ENCODE peak calls at places on chromosomes 16 and 17, in four cellular contexts. G is WTC11, S is ascending aorta, C is mammary epithelial cell. U is an unnamed sample.

GRCh38 chr16:6377956-6378355 is 954.7 kb upstream of the RBFOX1 start:
- DNase-seq in G (no peak), S (no peak), C (no peak), U (no peak)

GRCh38 chr17:72976971-72977767 is 115.3 kb downstream of the SLC39A11 start:
- DNase-seq in C (peak; percentile 33), G (no peak), S (peak; percentile 73), U (peak; percentile 89)

GRCh38 chr16:71426069-71426879 is 15.6 kb downstream of the TLE7 start:
- DNase-seq in G (peak; percentile 94), C (peak; percentile 99), S (no peak), U (peak; percentile 77)

GRCh38 chr17:31568140-31568938 is 176.9 kb downstream of the RAB11FIP4 start:
- DNase-seq in C (no peak), G (no peak), S (no peak), U (peak; percentile 64)

GRCh38 chr16:84161011-84161410 is 15.9 kb downstream of the DNAAF1 start:
- DNase-seq in S (no peak), C (no peak), G (no peak), U (no peak)

GRCh38 chr17:50201226-50201854 is at the start of gene COL1A1:
- DNase-seq in G (peak; percentile 47), C (no peak), S (peak; percentile 90), U (peak; percentile 94)

GRCh38 chr17:81514735-81515529 is 2.3 kb upstream of the ACTG1 start:
- DNase-seq in G (peak; percentile 74), C (peak; percentile 71), S (peak; percentile 93), U (peak; percentile 74)

GRCh38 chr16:53084141-53084541 is 29.4 kb downstream of the CHD9 start:
- DNase-seq in S (no peak), G (no peak), C (peak; percentile 95), U (peak; percentile 24)

DNA sequence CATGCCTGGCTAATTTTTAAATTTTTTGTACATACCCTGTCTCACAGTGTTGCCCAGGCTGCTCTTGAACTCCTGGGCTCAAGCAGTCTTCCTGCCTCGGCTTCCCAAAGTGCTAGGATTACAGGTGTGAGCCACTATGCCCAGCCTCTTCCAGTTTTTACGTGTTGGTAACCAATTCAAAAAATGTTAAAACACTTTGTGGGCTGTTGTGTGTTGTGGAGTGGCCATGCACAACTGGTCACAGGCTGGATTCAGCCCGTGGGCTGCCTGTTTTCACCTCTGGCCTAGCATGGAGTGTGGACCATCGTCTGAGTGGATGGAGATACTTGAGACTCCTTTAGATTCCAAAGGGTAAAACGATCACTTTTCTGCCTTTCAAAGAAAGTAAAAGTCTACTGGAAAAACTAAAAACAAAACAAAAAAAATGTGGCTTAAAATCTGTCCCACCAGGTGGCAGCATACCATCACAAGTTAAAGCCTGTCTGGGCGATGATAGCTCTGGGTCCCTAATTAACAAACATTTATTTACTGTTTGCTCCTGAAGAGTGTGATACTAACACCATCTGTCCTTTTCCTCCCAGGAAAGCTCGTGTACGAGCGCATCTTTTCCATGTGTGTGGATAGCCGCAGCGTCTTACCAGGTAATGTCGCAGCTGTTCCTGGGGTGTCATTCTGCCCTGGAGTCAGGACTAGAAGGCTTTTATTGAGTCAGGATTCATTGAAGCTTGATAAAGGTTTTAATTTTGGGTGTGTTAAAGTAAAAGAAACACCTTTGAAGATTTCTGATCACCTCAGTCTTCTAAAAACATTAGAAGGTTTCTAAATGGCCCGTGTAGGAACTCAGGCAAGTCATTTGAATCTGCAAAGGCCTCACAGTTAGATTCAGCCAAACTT is 45.8 kb downstream of the VPS35L start:
- DNase-seq in G (no peak), S (no peak), C (no peak), U (peak; percentile 72)
- TF ChIP-seq CTCF in G (peak; percentile 44), S (peak; percentile 39), C (peak; percentile 63), U (peak; percentile 59)

GRCh38 chr17:13014801-13015200 is 3.0 kb downstream of the ELAC2 start:
- DNase-seq in G (no peak), S (peak; percentile 50), C (no peak), U (no peak)

GRCh38 chr17:13016881-13017622 is 775 bp downstream of the ELAC2 start:
- DNase-seq in C (peak; percentile 15), S (no peak), G (no peak), U (no peak)

GRCh38 chr17:13017623-13018462 is at the start of gene ELAC2:
- DNase-seq in S (peak; percentile 99), C (peak; percentile 98), G (peak; percentile 97), U (peak; percentile 99)
- TF ChIP-seq CTCF in S (no peak), C (peak; percentile 20), G (no peak), U (no peak)

DNA sequence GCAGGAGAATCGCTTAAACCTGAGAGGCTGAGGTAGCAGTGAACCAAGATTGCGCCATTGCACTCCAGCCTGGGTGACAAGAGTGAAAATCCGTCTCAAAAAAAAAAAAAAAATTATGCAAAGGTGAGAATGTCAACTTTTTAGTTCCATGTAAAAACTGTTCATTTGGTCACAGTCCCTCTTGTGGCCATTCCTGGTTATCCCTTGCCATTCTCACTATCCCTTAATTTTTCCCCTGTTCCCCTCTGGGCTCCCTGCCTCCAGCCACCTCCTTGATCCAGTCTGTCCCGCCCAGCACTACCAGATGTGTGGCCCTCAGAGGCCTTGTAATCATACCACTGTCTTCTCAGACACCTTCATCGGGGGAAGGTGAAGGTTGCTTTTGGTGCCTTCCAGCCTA is 23.4 kb downstream of the DCAF7 start:
- DNase-seq in C (no peak), S (no peak), G (peak; percentile 30), U (peak; percentile 5)
- TF ChIP-seq CTCF in C (peak; percentile 43), S (no peak), G (peak; percentile 30), U (peak; percentile 44)

DNA sequence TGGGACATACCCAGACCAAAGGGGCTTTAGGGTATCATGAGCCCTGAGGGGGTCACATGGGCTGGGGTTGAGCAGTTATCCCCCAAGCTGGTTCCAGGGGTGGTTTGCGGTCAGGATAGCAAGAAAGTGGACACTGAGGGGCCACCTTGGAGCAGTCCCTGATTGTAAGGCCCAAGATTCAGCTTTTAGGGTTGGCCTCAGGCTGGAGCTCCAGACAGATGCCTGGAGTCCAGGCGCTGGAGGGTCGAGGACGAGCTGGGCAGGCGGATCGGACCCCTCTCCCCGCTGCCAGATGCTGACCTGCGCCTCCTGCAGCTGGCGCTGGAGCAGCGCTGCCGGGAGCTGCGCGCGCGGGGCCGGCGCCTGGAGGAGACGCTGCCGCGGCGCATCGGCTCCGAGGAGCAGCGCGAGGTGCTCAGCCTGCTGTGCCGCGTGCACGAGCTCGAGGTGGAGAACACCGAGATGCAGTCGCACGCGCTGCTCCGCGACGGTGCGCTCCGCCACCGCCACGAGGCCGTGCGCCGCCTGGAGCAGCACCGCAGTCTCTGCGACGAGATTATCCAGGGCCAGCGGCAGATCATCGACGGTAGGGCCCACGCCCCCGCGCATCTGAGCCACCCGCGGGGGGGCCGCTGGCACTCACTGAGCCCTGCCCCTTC is 10.0 kb downstream of the BTBD17 start:
- DNase-seq in G (peak; percentile 66), S (no peak), C (no peak), U (no peak)
- TF ChIP-seq CTCF in G (no peak), S (no peak), C (no peak), U (no peak)

DNA sequence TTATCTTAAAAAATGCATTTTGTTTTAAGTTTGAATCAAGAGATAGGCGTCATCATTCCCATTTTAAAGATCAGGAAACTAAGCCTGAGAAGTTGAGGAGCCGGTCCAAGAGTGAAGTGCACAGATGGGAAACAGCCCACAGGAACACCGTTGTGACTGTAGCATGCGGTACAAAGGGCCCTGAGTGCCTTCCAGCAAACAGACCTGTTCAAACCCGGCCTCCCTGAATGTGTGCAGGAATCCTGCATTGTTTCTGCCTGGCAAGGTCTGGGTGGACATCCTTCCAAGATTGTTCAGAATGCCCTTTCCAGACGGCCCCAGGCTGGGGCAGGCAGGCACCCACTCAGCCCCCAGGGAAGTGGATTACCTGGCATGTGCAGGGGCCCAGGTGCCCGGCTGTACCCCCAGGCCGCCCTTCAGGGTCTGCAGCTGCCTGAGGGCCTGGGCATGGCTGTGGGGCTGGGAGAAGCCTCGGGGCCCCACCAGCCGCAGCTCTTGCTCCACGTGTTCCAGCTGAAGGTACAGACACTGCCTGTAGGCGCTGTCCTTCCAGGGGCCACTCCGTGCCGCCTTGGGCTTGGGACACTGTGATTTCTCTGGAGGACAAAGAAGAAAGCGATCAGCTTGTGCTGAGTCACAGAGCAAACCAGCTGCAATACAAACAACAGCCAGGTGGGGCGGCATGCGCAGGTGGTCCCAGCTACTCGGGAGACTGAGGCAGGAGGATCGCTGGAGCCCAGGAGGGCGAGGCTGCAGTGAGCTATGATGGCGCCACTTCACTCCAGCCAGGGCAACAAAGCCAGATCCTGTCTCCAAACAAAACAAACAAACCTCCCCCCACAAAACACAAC is 45.0 kb upstream of the GCSH start:
- DNase-seq in G (peak; percentile 74), S (no peak), C (no peak), U (no peak)
- TF ChIP-seq CTCF in G (peak; percentile 46), S (no peak), C (peak; percentile 21), U (peak; percentile 18)

GRCh38 chr16:28821874-28822519 is 802 bp upstream of the ATXN2L start:
- DNase-seq in S (no peak), C (no peak), G (no peak), U (no peak)

GRCh38 chr16:28824548-28824973 is 1.8 kb downstream of the ATXN2L start:
- DNase-seq in S (no peak), C (no peak), G (no peak), U (no peak)

GRCh38 chr16:28823291-28823718 is 506 bp downstream of the ATXN2L start:
- DNase-seq in C (no peak), S (no peak), G (peak; percentile 32), U (no peak)

GRCh38 chr16:28823719-28824547 is 1.1 kb downstream of the ATXN2L start:
- DNase-seq in G (peak; percentile 98), S (peak; percentile 98), C (peak; percentile 96), U (peak; percentile 96)

DNA sequence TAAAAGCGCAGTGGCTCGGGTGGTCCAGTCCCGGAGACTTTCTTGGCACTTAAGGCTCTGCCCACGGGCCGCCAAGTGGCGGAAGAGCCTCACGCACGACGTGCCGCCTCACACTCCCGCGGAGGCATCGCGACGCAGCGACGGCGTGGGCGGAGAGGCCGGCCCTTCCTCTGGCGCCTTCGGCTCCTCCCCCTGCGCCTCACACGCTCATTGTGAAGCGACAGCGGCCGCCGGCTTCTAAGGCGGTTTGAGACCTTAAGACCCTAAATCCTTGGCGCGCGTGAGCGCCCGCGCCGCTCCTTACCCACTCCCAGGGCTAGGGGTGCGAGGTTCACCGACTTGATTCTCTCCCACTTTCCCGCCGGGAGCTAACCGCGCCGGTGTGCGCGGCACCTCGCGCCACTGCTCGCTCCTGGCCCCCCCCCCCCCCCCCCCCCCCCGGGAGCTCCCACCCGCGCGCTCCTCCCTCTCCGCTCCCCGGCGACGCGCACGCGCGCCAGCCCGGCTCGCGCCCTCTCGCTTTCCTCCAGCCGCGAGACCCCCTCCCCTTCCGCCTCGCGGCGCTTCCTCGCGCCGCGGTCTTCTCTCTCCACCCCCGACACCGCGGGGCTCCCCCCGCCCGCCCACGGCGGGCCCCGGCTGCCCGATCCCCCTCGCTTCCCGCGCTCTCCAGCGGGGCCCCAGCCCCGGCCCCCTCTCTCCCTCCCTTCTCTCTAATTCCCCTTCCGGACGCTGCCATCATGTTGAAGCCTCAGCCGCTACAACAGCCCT is at the start of gene ATXN2L:
- DNase-seq in S (peak; percentile 95), G (peak; percentile 82), C (peak; percentile 93), U (peak; percentile 95)
- TF ChIP-seq CTCF in S (peak; percentile 50), G (no peak), C (no peak), U (no peak)